ENCODE peak calls at places on chromosomes 4 and X, in ten cellular contexts. Q is brain microvascular endothelial cell; X is amniotic epithelial cell; D is right atrium auricular region; L is stomach; Z is NB4; F is naive thymus-derived CD8-positive, alpha-beta T cell; U is RPMI7951; M is endothelial cell of umbilical vein; E is H4. O is an unnamed sample.

GRCh38 chr4:29309050-29309449 is 1411.1 kb upstream of the PCDH7 start:
- DNase-seq in D (no peak), Q (peak), E (no peak), Z (no peak), U (peak), F (no peak), X (peak), M (peak), L (no peak), O (no peak)

GRCh38 chrX:91414710-91415109 is 19.9 kb upstream of the PABPC5 start:
- DNase-seq in U (no peak), L (no peak), M (no peak), Q (no peak), Z (peak), D (no peak), X (no peak), F (no peak), E (peak), O (peak)

GRCh38 chr4:73944061-73944875 is 37.6 kb downstream of the PF4 start:
- DNase-seq in L (peak), M (peak), Z (no peak), Q (no peak), D (no peak), E (no peak), U (peak), F (no peak), X (peak), O (peak)

GRCh38 chr4:53706422-53707032 is 115.2 kb upstream of the LNX1 start:
- DNase-seq in L (no peak), U (peak), E (peak), M (peak), D (no peak), Q (peak), X (peak), F (no peak), Z (peak), O (peak)

GRCh38 chr4:22466582-22466981 is 49.3 kb downstream of the ADGRA3 start:
- DNase-seq in Q (no peak), X (no peak), Z (no peak), M (no peak), D (no peak), L (no peak), F (no peak), U (no peak), E (no peak), O (no peak)

GRCh38 chr4:168569066-168569908 is 72.4 kb downstream of the PALLD start:
- DNase-seq in X (peak), F (no peak), D (no peak), L (peak), Q (no peak), E (peak), M (peak), Z (no peak), U (peak), O (peak)

GRCh38 chr4:115596265-115597001 is 483.0 kb upstream of the NDST4 start:
- DNase-seq in D (no peak), E (no peak), X (no peak), F (no peak), Q (no peak), L (no peak), Z (peak), U (no peak), M (no peak), O (peak)

GRCh38 chrX:11435568-11435967 is 142.4 kb downstream of the AMELX start:
- DNase-seq in Z (no peak), U (no peak), F (no peak), L (no peak), M (peak), D (no peak), X (peak), Q (no peak), E (peak), O (no peak)

GRCh38 chrX:120790118-120790517 is 85.5 kb downstream of the CT47B1 start:
- DNase-seq in L (peak), Z (peak), X (peak), F (no peak), D (no peak), U (peak), M (peak), E (peak), Q (peak), O (peak)

GRCh38 chr4:103046416-103047290 is 27.1 kb upstream of the SLC9B1 start:
- DNase-seq in E (peak), X (peak), Z (peak), L (peak), F (peak), D (no peak), U (peak), M (peak), Q (peak), O (peak)

GRCh38 chrX:13109811-13110210 is 65.4 kb upstream of the FAM9C start:
- DNase-seq in L (no peak), X (peak), U (peak), E (no peak), Z (no peak), F (no peak), D (no peak), Q (peak), M (peak), O (no peak)

O was measured in mesendoderm.